ENCODE peak calls at places on chromosomes 2 and 18, in seven cellular contexts. R is stimulated activated CD4-positive, alpha-beta T cell treated with anti-CD3 and anti-CD28 coated beads, Interleukin-2, amount 100 ng/mL, for 48 hours; Z is occipital lobe; N is HCEC 1CT; E is vagina; Q is GM23338; P is fibroblast of mammary gland. V is an unnamed sample.

GRCh38 chr2:43343573-43344304 is 117.3 kb upstream of the ZFP36L2 start:
- DNase-seq in N (peak; percentile 67), P (peak; percentile 95), E (no peak), Q (no peak), R (no peak), Z (no peak), V (no peak)

GRCh38 chr2:72211359-72211758 is 63.7 kb upstream of the CYP26B1 start:
- DNase-seq in R (no peak), E (no peak), Z (no peak), P (no peak), Q (no peak), N (no peak), V (no peak)

GRCh38 chr2:119305497-119306195 is 61.0 kb downstream of the C2orf76 start:
- DNase-seq in N (no peak), P (no peak), E (no peak), Q (no peak), R (no peak), Z (no peak), V (no peak)

GRCh38 chr2:177631702-177632101 is 239.1 kb downstream of the AGPS start:
- DNase-seq in Z (no peak), N (no peak), R (no peak), Q (no peak), P (no peak), E (no peak), V (no peak)

GRCh38 chr2:182821172-182821571 is 45.3 kb downstream of the FRZB start:
- DNase-seq in N (peak; percentile 9), Z (no peak), P (peak; percentile 55), R (no peak), E (no peak), Q (no peak), V (no peak)

GRCh38 chr2:169822036-169822435 is 2.7 kb downstream of the METTL5 start:
- DNase-seq in R (no peak), Q (no peak), Z (no peak), P (no peak), E (no peak), N (no peak), V (no peak)

GRCh38 chr18:38033282-38033681 is 467.7 kb upstream of the CELF4 start:
- DNase-seq in P (no peak), E (no peak), Z (no peak), N (no peak), Q (no peak), R (no peak), V (no peak)

GRCh38 chr2:138787053-138787666 is 7.0 kb upstream of the NXPH2 start:
- DNase-seq in R (no peak), N (peak; percentile 56), E (no peak), Q (peak; percentile 56), Z (no peak), P (peak; percentile 48), V (no peak)

GRCh38 chr2:178800510-178800909 is 6.7 kb downstream of the TTN start:
- DNase-seq in E (no peak), P (no peak), N (no peak), Q (no peak), Z (no peak), R (no peak), V (no peak)

GRCh38 chr2:212114489-212114888 is 424.1 kb downstream of the ERBB4 start:
- DNase-seq in Q (no peak), R (no peak), P (no peak), Z (no peak), N (no peak), E (no peak), V (no peak)

GRCh38 chr2:15031745-15032240 is 399.3 kb downstream of the LRATD1 start:
- DNase-seq in Z (no peak), N (no peak), R (no peak), Q (peak; percentile 35), P (no peak), E (no peak), V (peak; percentile 3)

GRCh38 chr2:37378411-37378810 is 34.0 kb downstream of the QPCT start:
- DNase-seq in R (no peak), N (peak; percentile 77), Q (no peak), E (peak; percentile 70), P (peak; percentile 69), Z (no peak), V (no peak)

GRCh38 chr2:25664531-25665307 is 8.7 kb downstream of the DTNB start:
- DNase-seq in Q (peak; percentile 95), Z (no peak), E (no peak), R (peak; percentile 13), N (peak; percentile 57), P (peak; percentile 71), V (peak; percentile 19)

GRCh38 chr2:28545590-28546195 is 49.8 kb downstream of the PLB1 start:
- DNase-seq in Z (no peak), Q (no peak), N (no peak), E (no peak), P (no peak), R (peak; percentile 5), V (no peak)

GRCh38 chr2:130845507-130846085 is 8.9 kb downstream of the ARHGEF4 start:
- DNase-seq in N (no peak), Q (no peak), E (no peak), Z (no peak), P (no peak), R (no peak), V (no peak)

GRCh38 chr18:49656098-49656591 is 94.3 kb downstream of the LIPG start:
- DNase-seq in E (no peak), Q (no peak), P (peak; percentile 68), N (peak; percentile 74), Z (no peak), R (no peak), V (no peak)

GRCh38 chr2:120736955-120737801 is 1.5 kb downstream of the GLI2 start:
- DNase-seq in P (peak; percentile 80), N (peak; percentile 85), E (peak; percentile 86), R (no peak), Q (peak; percentile 94), Z (no peak), V (no peak)

GRCh38 chr18:58847383-58848071 is 17.1 kb upstream of the ZNF532 start:
- DNase-seq in E (no peak), R (no peak), P (no peak), Q (peak; percentile 99), N (no peak), Z (peak; percentile 39), V (peak; percentile 33)

GRCh38 chr2:97005353-97005752 is 19.0 kb upstream of the FAM178B start:
- DNase-seq in Q (peak; percentile 51), R (no peak), N (no peak), Z (no peak), E (no peak), P (peak; percentile 2), V (no peak)

GRCh38 chr2:12050381-12050780 is 303.9 kb downstream of the LPIN1 start:
- DNase-seq in E (no peak), Z (no peak), P (peak; percentile 78), Q (no peak), N (peak; percentile 93), R (no peak), V (no peak)

GRCh38 chr18:9346775-9347174 is 12.2 kb downstream of the TWSG1 start:
- DNase-seq in E (no peak), Z (no peak), P (no peak), R (no peak), Q (no peak), N (no peak), V (no peak)

GRCh38 chr2:237143676-237144440 is 58.2 kb downstream of the COPS8 start:
- DNase-seq in N (peak; percentile 81), P (peak; percentile 98), Z (no peak), R (no peak), E (peak; percentile 83), Q (no peak), V (no peak)

GRCh38 chr2:25994509-25994908 is 12.2 kb upstream of the KIF3C start:
- DNase-seq in E (no peak), Z (no peak), Q (no peak), N (no peak), R (no peak), P (no peak), V (no peak)

GRCh38 chr2:27261241-27261925 is 1.5 kb downstream of the SLC30A3 start:
- DNase-seq in P (no peak), E (no peak), Q (no peak), R (no peak), Z (no peak), N (no peak), V (no peak)

GRCh38 chr18:40012931-40013609 is 1942.0 kb upstream of the PIK3C3 start:
- DNase-seq in Q (no peak), R (no peak), E (no peak), P (peak; percentile 20), N (peak; percentile 54), Z (no peak), V (no peak)

GRCh38 chr2:127415593-127416485 is 2.4 kb upstream of the PROC start:
- DNase-seq in Z (peak; percentile 17), E (no peak), R (peak; percentile 81), N (no peak), P (no peak), Q (peak; percentile 95), V (peak; percentile 77)

GRCh38 chr18:79523221-79523737 is 127.5 kb downstream of the NFATC1 start:
- DNase-seq in Q (no peak), N (no peak), R (peak; percentile 57), P (no peak), Z (no peak), E (no peak), V (no peak)

GRCh38 chr2:133608291-133608690 is 40.0 kb upstream of the NCKAP5 start:
- DNase-seq in E (no peak), Z (no peak), R (no peak), N (no peak), P (no peak), Q (no peak), V (no peak)

GRCh38 chr2:152781210-152781609 is 62.8 kb downstream of the ARL6IP6 start:
- DNase-seq in Q (no peak), N (no peak), Z (no peak), R (no peak), P (no peak), E (no peak), V (no peak)

GRCh38 chr18:36580874-36581750 is 247.7 kb downstream of the TPGS2 start:
- DNase-seq in Q (no peak), E (peak; percentile 84), P (peak; percentile 81), R (no peak), Z (no peak), N (peak; percentile 76), V (no peak)

GRCh38 chr18:12092398-12093229 is 1.0 kb upstream of the ANKRD62 start:
- DNase-seq in N (no peak), Z (no peak), E (no peak), P (no peak), Q (peak; percentile 69), R (no peak), V (no peak)

GRCh38 chr2:173354601-173355131 is at the start of gene CDCA7:
- DNase-seq in N (peak; percentile 66), R (peak; percentile 69), E (no peak), Q (peak; percentile 82), P (peak; percentile 49), Z (peak; percentile 3), V (peak; percentile 61)

GRCh38 chr2:197383825-197384224 is 51.0 kb downstream of the SF3B1 start:
- DNase-seq in E (no peak), N (no peak), Z (no peak), Q (peak; percentile 33), R (no peak), P (no peak), V (no peak)

V was measured in GM12892.